ENCODE peak calls at places on chromosomes 12 and 14, in four cellular contexts. One of them, this sample, is unnamed.

GRCh38 chr12:70393787-70394519 is 27.9 kb downstream of the KCNMB4 start:
- DNase-seq in ovary: no peak
- DNase-seq in transverse colon: no peak
- DNase-seq in HepG2: no peak
- DNase-seq in this sample: no peak

GRCh38 chr12:131456301-131457027 is 254.4 kb upstream of the SFSWAP start:
- DNase-seq in transverse colon: no peak
- DNase-seq in ovary: no peak
- DNase-seq in HepG2: no peak
- DNase-seq in this sample: no peak

GRCh38 chr14:104900639-104901512 is 23.8 kb upstream of the PLD4 start:
- DNase-seq in transverse colon: no peak
- DNase-seq in ovary: no peak
- DNase-seq in HepG2: no peak
- DNase-seq in this sample: no peak

GRCh38 chr12:32651956-32652210 is 27.2 kb upstream of the DNM1L start:
- DNase-seq in transverse colon: no peak
- DNase-seq in ovary: no peak
- DNase-seq in HepG2: no peak
- DNase-seq in this sample: no peak

GRCh38 chr14:77467801-77468200 is 9.9 kb downstream of the AHSA1 start:
- DNase-seq in transverse colon: no peak
- DNase-seq in ovary: no peak
- DNase-seq in HepG2: no peak
- DNase-seq in this sample: no peak

GRCh38 chr14:63438065-63438757 is 105.0 kb downstream of the PPP2R5E start:
- DNase-seq in ovary: peak; percentile 59
- DNase-seq in transverse colon: peak; percentile 58
- DNase-seq in HepG2: peak; percentile 9
- DNase-seq in this sample: peak; percentile 96

GRCh38 chr14:93970589-93970966 is 5.8 kb downstream of the ASB2 start:
- DNase-seq in transverse colon: peak; percentile 66
- DNase-seq in ovary: no peak
- DNase-seq in HepG2: peak; percentile 52
- DNase-seq in this sample: no peak

GRCh38 chr12:81329088-81329487 is 251.2 kb downstream of the ACSS3 start:
- DNase-seq in ovary: no peak
- DNase-seq in transverse colon: no peak
- DNase-seq in HepG2: peak; percentile 42
- DNase-seq in this sample: no peak

GRCh38 chr12:25965682-25966081 is 7.2 kb downstream of the RASSF8 start:
- DNase-seq in HepG2: no peak
- DNase-seq in ovary: no peak
- DNase-seq in transverse colon: no peak
- DNase-seq in this sample: no peak

GRCh38 chr14:40312296-40312695 is 880.1 kb upstream of the FBXO33 start:
- DNase-seq in HepG2: no peak
- DNase-seq in transverse colon: no peak
- DNase-seq in ovary: no peak
- DNase-seq in this sample: no peak

GRCh38 chr14:79825046-79825521 is 386.2 kb downstream of the DIO2 start:
- DNase-seq in transverse colon: no peak
- DNase-seq in ovary: no peak
- DNase-seq in HepG2: no peak
- DNase-seq in this sample: no peak

GRCh38 chr12:101945361-101946232 is 68.2 kb downstream of the DRAM1 start:
- DNase-seq in transverse colon: peak; percentile 13
- DNase-seq in ovary: no peak
- DNase-seq in HepG2: peak; percentile 39
- DNase-seq in this sample: no peak

GRCh38 chr14:105899071-105899641 is 372.8 kb downstream of the TMEM121 start:
- DNase-seq in ovary: no peak
- DNase-seq in HepG2: no peak
- DNase-seq in transverse colon: no peak
- DNase-seq in this sample: no peak

GRCh38 chr12:110088936-110089335 is 35.2 kb upstream of the IFT81 start:
- DNase-seq in transverse colon: no peak
- DNase-seq in HepG2: no peak
- DNase-seq in ovary: no peak
- DNase-seq in this sample: no peak

GRCh38 chr14:59583755-59584154 is 7.1 kb upstream of the CCDC175 start:
- DNase-seq in transverse colon: no peak
- DNase-seq in ovary: no peak
- DNase-seq in HepG2: no peak
- DNase-seq in this sample: no peak

GRCh38 chr14:99731536-99732435 is 47.7 kb downstream of the CYP46A1 start:
- DNase-seq in HepG2: no peak
- DNase-seq in transverse colon: peak; percentile 11
- DNase-seq in ovary: peak; percentile 75
- DNase-seq in this sample: no peak

GRCh38 chr14:85439696-85440328 is 90.1 kb upstream of the FLRT2 start:
- DNase-seq in transverse colon: no peak
- DNase-seq in ovary: no peak
- DNase-seq in HepG2: no peak
- DNase-seq in this sample: no peak

GRCh38 chr14:80996049-80996901 is 40.9 kb downstream of the TSHR start:
- DNase-seq in ovary: peak; percentile 8
- DNase-seq in transverse colon: peak; percentile 12
- DNase-seq in HepG2: peak; percentile 66
- DNase-seq in this sample: no peak

GRCh38 chr14:75196468-75196867 is 20.1 kb upstream of the TMED10 start:
- DNase-seq in ovary: no peak
- DNase-seq in HepG2: peak; percentile 84
- DNase-seq in transverse colon: peak; percentile 42
- DNase-seq in this sample: no peak

GRCh38 chr12:117189725-117190209 is 503 bp downstream of the FBXO21 start:
- DNase-seq in transverse colon: peak; percentile 26
- DNase-seq in ovary: peak; percentile 36
- DNase-seq in HepG2: peak; percentile 24
- DNase-seq in this sample: no peak

DNA sequence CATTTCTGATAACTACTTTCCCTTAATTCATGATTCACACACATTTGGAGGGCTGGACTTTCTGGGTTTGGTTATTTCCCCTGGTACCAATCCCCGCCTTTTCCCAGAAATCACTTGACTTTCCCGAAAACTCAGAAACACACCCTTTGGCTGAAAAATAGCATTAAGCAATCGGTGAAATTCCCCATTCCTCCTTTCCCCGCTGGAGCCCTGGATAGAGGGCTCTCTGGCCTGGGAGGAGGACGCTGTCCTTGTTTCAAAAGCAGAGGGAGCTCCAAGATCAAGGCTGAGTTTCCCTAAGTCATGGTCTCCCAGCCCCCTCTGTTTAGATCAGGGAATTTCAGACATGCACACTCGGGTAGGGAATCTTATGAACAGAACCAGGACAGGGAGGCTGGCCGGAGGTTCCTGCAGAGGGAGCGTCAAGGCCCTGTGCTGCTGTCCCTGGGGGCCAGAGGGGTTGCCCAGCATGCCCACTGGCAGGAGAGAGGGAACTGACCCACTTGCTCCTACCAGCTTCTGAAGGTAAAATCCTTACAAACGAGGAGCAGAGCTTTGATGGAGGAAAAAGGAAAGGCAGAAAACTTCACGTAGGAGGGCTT is at the start of gene C1S:
- DNase-seq in ovary: peak; percentile 87
- DNase-seq in HepG2: peak; percentile 93
- DNase-seq in transverse colon: peak; percentile 54
- DNase-seq in this sample: peak; percentile 95
- H3K4me3 ChIP-seq in ovary: peak within 1 kb of the TSS; percentile 48
- H3K4me3 ChIP-seq in HepG2: no peak within 1 kb of the TSS
- H3K4me3 ChIP-seq in transverse colon: peak within 1 kb of the TSS; percentile 14
- H3K4me3 ChIP-seq in this sample: peak within 1 kb of the TSS; percentile 68

GRCh38 chr12:132723764-132724140 is 13.1 kb downstream of the PGAM5 start:
- DNase-seq in transverse colon: no peak
- DNase-seq in HepG2: no peak
- DNase-seq in ovary: no peak
- DNase-seq in this sample: no peak
- H3K36me3 ChIP-seq in transverse colon: peaks cover 45% of the 10 kb centered on the region
- H3K36me3 ChIP-seq in HepG2: peaks cover 78% of the 10 kb centered on the region
- H3K36me3 ChIP-seq in ovary: no peaks in the 10 kb centered on the region
- H3K36me3 ChIP-seq in this sample: peaks cover 100% of the 10 kb centered on the region

GRCh38 chr12:92439397-92439779 is 263.4 kb upstream of the PLEKHG7 start:
- DNase-seq in transverse colon: no peak
- DNase-seq in HepG2: no peak
- DNase-seq in ovary: no peak
- DNase-seq in this sample: no peak
- TF ChIP-seq EP300 in transverse colon: no peak
- TF ChIP-seq EP300 in HepG2: no peak
- TF ChIP-seq EP300 in ovary: no peak
- TF ChIP-seq EP300 in this sample: no peak

DNA sequence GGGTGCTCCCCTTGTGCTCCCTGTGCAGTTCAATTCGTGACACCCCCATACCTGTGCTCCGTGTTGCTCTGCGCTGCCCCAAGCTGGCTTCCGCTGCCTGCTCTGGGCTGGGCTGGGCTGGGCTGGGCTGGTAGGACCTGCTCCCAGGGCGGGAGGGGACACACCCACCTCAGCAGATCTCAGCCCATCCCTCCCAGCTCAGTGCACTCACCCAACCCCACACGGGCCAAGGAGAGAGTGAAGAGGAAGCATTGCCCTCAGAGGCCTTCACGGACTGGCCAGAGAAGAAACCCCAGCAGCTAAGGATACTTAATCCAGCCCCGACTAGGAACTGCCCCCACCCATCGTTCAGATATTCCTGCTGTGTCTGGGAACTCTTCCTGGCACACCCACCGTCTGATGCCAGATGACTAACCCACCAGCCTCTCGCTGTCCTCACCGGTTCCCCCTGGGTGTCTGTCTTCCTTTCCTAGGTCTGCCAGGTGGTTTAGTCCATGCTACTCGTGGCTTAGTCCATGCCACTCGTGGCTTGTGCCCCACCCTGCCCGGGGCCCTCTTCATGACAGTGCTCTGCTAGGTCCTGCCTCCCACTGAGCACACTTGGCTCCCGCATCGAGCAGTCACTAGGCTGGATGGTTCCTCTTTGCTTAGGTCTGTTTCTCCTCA is at the start of gene LPAR5:
- DNase-seq in ovary: no peak
- DNase-seq in HepG2: no peak
- DNase-seq in transverse colon: peak; percentile 91
- DNase-seq in this sample: no peak
- H3K4me3 ChIP-seq in ovary: no peak within 1 kb of the TSS
- H3K4me3 ChIP-seq in HepG2: peak within 1 kb of the TSS; percentile 28
- H3K4me3 ChIP-seq in transverse colon: no peak within 1 kb of the TSS
- H3K4me3 ChIP-seq in this sample: no peak within 1 kb of the TSS

GRCh38 chr12:124809878-124810277 is 53.8 kb downstream of the SCARB1 start:
- DNase-seq in HepG2: no peak
- DNase-seq in transverse colon: no peak
- DNase-seq in ovary: no peak
- DNase-seq in this sample: no peak

GRCh38 chr12:124813782-124814181 is 49.9 kb downstream of the SCARB1 start:
- DNase-seq in HepG2: no peak
- DNase-seq in ovary: no peak
- DNase-seq in transverse colon: no peak
- DNase-seq in this sample: no peak

GRCh38 chr12:124811633-124812032 is 52.0 kb downstream of the SCARB1 start:
- DNase-seq in HepG2: no peak
- DNase-seq in transverse colon: no peak
- DNase-seq in ovary: no peak
- DNase-seq in this sample: no peak

GRCh38 chr12:124812972-124813371 is 50.7 kb downstream of the SCARB1 start:
- DNase-seq in transverse colon: no peak
- DNase-seq in HepG2: no peak
- DNase-seq in ovary: no peak
- DNase-seq in this sample: no peak

GRCh38 chr12:124812356-124812755 is 51.3 kb downstream of the SCARB1 start:
- DNase-seq in HepG2: no peak
- DNase-seq in transverse colon: no peak
- DNase-seq in ovary: no peak
- DNase-seq in this sample: no peak
- H3K36me3 ChIP-seq in HepG2: peaks cover 94% of the 10 kb centered on the region
- H3K36me3 ChIP-seq in transverse colon: peaks cover 5% of the 10 kb centered on the region
- H3K36me3 ChIP-seq in ovary: no peaks in the 10 kb centered on the region
- H3K36me3 ChIP-seq in this sample: peaks cover 7% of the 10 kb centered on the region